ENCODE peak calls at places on chromosomes 3 and 15, in six cellular contexts. V, T, B, L, D and H are unnamed samples.

GRCh38 chr3:67941433-67942030 is 287.1 kb upstream of the SUCLG2 start:
- DNase-seq in B (no peak), L (no peak), D (no peak), V (no peak), T (no peak), H (no peak)

GRCh38 chr15:37016287-37016686 is 84.1 kb downstream of the MEIS2 start:
- DNase-seq in L (no peak), T (no peak), B (no peak), D (no peak), V (no peak), H (no peak)

GRCh38 chr3:129690406-129690805 is 83.9 kb upstream of the PLXND1 start:
- DNase-seq in T (no peak), D (peak), V (peak), B (peak), L (no peak), H (no peak)

GRCh38 chr15:69060744-69061143 is 46.2 kb downstream of the NOX5 start:
- DNase-seq in D (no peak), L (no peak), V (no peak), T (no peak), B (no peak), H (no peak)

GRCh38 chr3:72152551-72153476 is 367.9 kb upstream of the PROK2 start:
- DNase-seq in T (peak), B (peak), V (peak), L (peak), D (no peak), H (no peak)

GRCh38 chr15:65060641-65061397 is 7.0 kb downstream of the RASL12 start:
- DNase-seq in V (no peak), T (no peak), B (no peak), D (no peak), L (no peak), H (no peak)

GRCh38 chr3:115624898-115625297 is 1.6 kb downstream of the GAP43 start:
- DNase-seq in T (no peak), B (no peak), D (no peak), L (no peak), V (peak), H (no peak)

GRCh38 chr15:74960995-74961588 is 4.5 kb upstream of the RPP25 start:
- DNase-seq in T (no peak), V (no peak), D (no peak), B (no peak), L (no peak), H (no peak)

GRCh38 chr3:184986490-184986889 is 166.4 kb downstream of the C3orf70 start:
- DNase-seq in D (no peak), T (no peak), L (no peak), V (no peak), B (no peak), H (no peak)

GRCh38 chr3:58161435-58162398 is 49.1 kb downstream of the DNASE1L3 start:
- DNase-seq in T (peak), B (peak), D (no peak), V (no peak), L (no peak), H (no peak)

GRCh38 chr3:119223511-119223910 is 17.2 kb downstream of the B4GALT4 start:
- DNase-seq in L (no peak), D (peak), V (no peak), B (no peak), T (no peak), H (no peak)

GRCh38 chr3:127438951-127439350 is 151.1 kb upstream of the PRR20G start:
- DNase-seq in V (no peak), L (no peak), B (no peak), D (no peak), T (no peak), H (peak)

GRCh38 chr3:9399746-9400145 is 2.3 kb downstream of the SETD5 start:
- DNase-seq in D (peak), V (peak), B (peak), T (peak), L (no peak), H (peak)

GRCh38 chr3:128323206-128324081 is 143.2 kb downstream of the DNAJB8 start:
- DNase-seq in D (no peak), T (peak), V (peak), B (no peak), L (no peak), H (peak)

GRCh38 chr3:13325092-13325491 is 95.0 kb downstream of the NUP210 start:
- DNase-seq in T (no peak), B (no peak), L (no peak), D (peak), V (no peak), H (no peak)

GRCh38 chr3:38479431-38480092 is 16.6 kb upstream of the EXOG start:
- DNase-seq in T (peak), B (peak), D (peak), L (peak), V (peak), H (peak)